ENCODE peak calls at places on chromosomes 12 and 14, in ten cellular contexts. N is kidney, P is HCT116, G is omental fat pad, B is GM06990, L is brain microvascular endothelial cell, D is CD14-positive monocyte, I is heart left ventricle, J is left ventricle myocardium inferior, E is uterus. H is an unnamed sample.

GRCh38 chr12:13375583-13376413 is 179.3 kb downstream of the EMP1 start:
- DNase-seq in D (no peak), I (no peak), P (no peak), B (no peak), J (no peak), N (no peak), G (no peak), E (no peak), L (no peak), H (no peak)

GRCh38 chr12:55687746-55688145 is 20.0 kb downstream of the ITGA7 start:
- DNase-seq in I (no peak), J (no peak), E (no peak), L (no peak), N (peak), D (no peak), P (no peak), B (no peak), G (no peak), H (no peak)

GRCh38 chr12:110244829-110245228 is 36.2 kb upstream of the ATP2A2 start:
- DNase-seq in E (no peak), N (no peak), B (no peak), G (no peak), J (peak), P (no peak), D (no peak), L (no peak), I (peak), H (no peak)

GRCh38 chr12:41514907-41515306 is 326.8 kb downstream of the PDZRN4 start:
- DNase-seq in G (no peak), I (no peak), B (no peak), L (no peak), J (no peak), P (peak), E (no peak), D (no peak), N (no peak), H (no peak)

GRCh38 chr14:31717294-31718085 is 156.3 kb downstream of the NUBPL start:
- DNase-seq in L (no peak), E (no peak), J (no peak), G (no peak), I (no peak), P (no peak), N (no peak), D (no peak), B (no peak), H (no peak)

GRCh38 chr12:131138638-131139362 is 185.1 kb downstream of the ADGRD1 start:
- DNase-seq in G (no peak), B (no peak), N (no peak), E (no peak), J (no peak), L (no peak), P (no peak), D (no peak), I (peak), H (no peak)

GRCh38 chr12:57069522-57069921 is 9.1 kb downstream of the NEMP1 start:
- DNase-seq in G (peak), E (peak), I (no peak), N (no peak), L (peak), P (peak), J (no peak), D (peak), B (no peak), H (peak)

GRCh38 chr14:34398024-34398423 is 64.0 kb downstream of the SPTSSA start:
- DNase-seq in N (no peak), I (no peak), D (no peak), P (no peak), J (no peak), G (no peak), E (no peak), L (no peak), B (no peak), H (no peak)

GRCh38 chr14:86243158-86243557 is 713.2 kb downstream of the FLRT2 start:
- DNase-seq in E (no peak), I (no peak), D (no peak), N (no peak), P (no peak), G (no peak), L (no peak), B (no peak), J (no peak), H (no peak)

GRCh38 chr12:57838594-57839302 is 7.8 kb downstream of the CTDSP2 start:
- DNase-seq in G (no peak), B (peak), N (no peak), L (no peak), P (no peak), E (no peak), I (no peak), J (no peak), D (no peak), H (no peak)

GRCh38 chr12:104999347-104999685 is 13.2 kb downstream of the NOPCHAP1 start:
- DNase-seq in P (no peak), I (no peak), E (no peak), G (no peak), J (no peak), B (no peak), N (no peak), D (no peak), L (no peak), H (no peak)

GRCh38 chr12:116267948-116268347 is 9.5 kb downstream of the MED13L start:
- DNase-seq in N (no peak), B (no peak), E (no peak), G (no peak), J (no peak), I (no peak), P (no peak), D (no peak), L (no peak), H (no peak)

GRCh38 chr14:101862177-101862576 is 100.7 kb downstream of the PPP2R5C start:
- DNase-seq in J (no peak), E (no peak), I (no peak), N (no peak), P (no peak), D (no peak), B (no peak), G (no peak), L (no peak), H (no peak)

GRCh38 chr14:56515739-56516138 is 63.9 kb upstream of the TMEM260 start:
- DNase-seq in D (no peak), N (no peak), B (no peak), L (no peak), J (no peak), E (no peak), I (no peak), G (no peak), P (no peak), H (no peak)

GRCh38 chr12:89334770-89335169 is 17.5 kb downstream of the DUSP6 start:
- DNase-seq in E (no peak), G (no peak), J (no peak), B (no peak), I (no peak), L (no peak), N (no peak), D (no peak), P (no peak), H (no peak)

GRCh38 chr12:110262442-110263388 is 18.3 kb upstream of the ATP2A2 start:
- DNase-seq in N (peak), I (no peak), G (no peak), D (no peak), P (no peak), J (no peak), L (no peak), B (no peak), E (no peak), H (no peak)

GRCh38 chr12:52519826-52520662 is at the start of gene KRT5:
- DNase-seq in P (no peak), E (no peak), N (peak), B (no peak), J (no peak), D (no peak), G (no peak), I (no peak), L (no peak), H (no peak)

GRCh38 chr12:108694812-108695278 is 36.5 kb downstream of the CORO1C start:
- DNase-seq in G (no peak), D (no peak), L (peak), N (no peak), E (no peak), I (no peak), B (peak), P (no peak), J (no peak), H (no peak)

GRCh38 chr12:113449299-113449698 is 22.4 kb downstream of the LHX5 start:
- DNase-seq in E (no peak), N (no peak), D (no peak), B (no peak), I (no peak), J (no peak), L (no peak), P (no peak), G (no peak), H (no peak)

GRCh38 chr14:56244138-56244789 is 126.1 kb downstream of the PELI2 start:
- DNase-seq in J (no peak), D (no peak), P (no peak), L (peak), E (no peak), N (no peak), G (no peak), B (no peak), I (no peak), H (peak)

GRCh38 chr14:100025111-100025510 is 40.1 kb upstream of the EVL start:
- DNase-seq in I (no peak), G (no peak), P (peak), L (no peak), N (no peak), D (no peak), J (no peak), E (no peak), B (peak), H (no peak)

GRCh38 chr12:14841761-14842160 is 1.6 kb downstream of the ART4 start:
- DNase-seq in L (peak), I (no peak), N (no peak), E (peak), B (no peak), G (no peak), P (no peak), D (no peak), J (peak), H (no peak)

GRCh38 chr12:9708853-9709252 is 24.0 kb downstream of the CLECL1 start:
- DNase-seq in N (no peak), B (no peak), I (no peak), D (no peak), L (no peak), E (no peak), J (no peak), P (no peak), G (no peak), H (no peak)

GRCh38 chr12:46717848-46718247 is 107.9 kb downstream of the SLC38A4 start:
- DNase-seq in I (no peak), P (no peak), L (no peak), D (no peak), E (no peak), G (no peak), N (no peak), J (no peak), B (no peak), H (no peak)

GRCh38 chr12:131137836-131138637 is 184.3 kb downstream of the ADGRD1 start:
- DNase-seq in D (no peak), I (no peak), L (no peak), E (peak), P (no peak), G (no peak), N (no peak), J (no peak), B (no peak), H (no peak)

GRCh38 chr14:95023886-95024285 is 133.4 kb downstream of the DICER1 start:
- DNase-seq in N (no peak), I (no peak), L (no peak), B (no peak), E (no peak), P (no peak), D (no peak), J (no peak), G (no peak), H (peak)

GRCh38 chr14:51436630-51437029 is 196.6 kb downstream of the TMX1 start:
- DNase-seq in G (no peak), J (no peak), N (no peak), L (no peak), D (no peak), E (no peak), I (no peak), B (no peak), P (no peak), H (no peak)
- TF ChIP-seq CTCF in G (no peak), J (no peak), N (no peak), L (no peak), D (no peak), E (no peak), I (no peak), B (no peak), P (no peak), H (no peak)

DNA sequence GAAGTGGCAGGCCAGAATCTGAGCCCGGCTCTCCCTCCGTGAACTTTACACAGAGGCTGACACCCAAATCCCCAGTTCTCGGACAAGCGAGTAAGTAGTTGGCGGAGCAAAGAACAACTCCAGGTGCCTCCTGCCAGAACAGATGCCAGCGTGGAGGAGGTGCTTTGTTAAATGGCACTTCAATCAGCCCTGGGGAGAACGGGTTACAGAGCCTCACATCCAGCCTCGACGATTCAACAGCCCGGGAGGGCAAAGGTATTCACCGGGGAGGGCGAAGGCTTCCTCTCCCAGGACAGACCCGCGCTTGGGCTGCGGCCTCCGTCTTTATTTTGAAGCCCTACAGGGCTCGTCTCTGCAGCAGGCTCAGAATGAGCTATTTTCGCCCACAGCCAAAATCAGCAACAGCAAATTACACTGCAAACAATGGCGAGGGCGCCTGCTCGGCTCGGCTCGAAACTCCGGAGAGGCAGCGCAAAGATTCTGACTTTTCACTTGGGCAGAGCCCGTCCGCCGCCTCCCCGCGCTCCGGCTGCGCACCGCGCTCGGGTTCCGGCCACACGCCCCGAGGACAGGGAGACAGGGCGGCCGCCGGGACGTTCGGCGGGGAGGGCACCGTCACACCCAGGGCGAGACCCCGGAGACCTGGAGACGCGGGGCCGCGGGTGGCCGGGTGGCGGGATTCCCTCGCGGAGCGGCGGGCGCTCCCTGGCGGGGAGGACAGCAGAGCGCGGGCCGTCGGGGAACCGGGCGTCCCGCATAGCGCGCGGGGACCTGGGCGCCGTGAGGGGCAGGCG is 811 bp downstream of the TMCC3 start:
- DNase-seq in D (peak), L (peak), B (peak), N (peak), I (peak), P (no peak), G (no peak), E (peak), J (peak), H (no peak)
- TF ChIP-seq CTCF in D (peak), L (peak), B (peak), N (peak), I (peak), P (peak), G (no peak), E (peak), J (peak), H (no peak)

GRCh38 chr12:6752181-6752930 is 585 bp downstream of the MLF2 start:
- DNase-seq in D (peak), B (no peak), G (no peak), E (peak), P (no peak), N (no peak), I (no peak), J (peak), L (peak), H (no peak)

GRCh38 chr12:6751767-6752166 is 1.2 kb downstream of the MLF2 start:
- DNase-seq in D (no peak), B (no peak), I (no peak), E (no peak), L (no peak), N (no peak), J (no peak), P (no peak), G (no peak), H (no peak)

GRCh38 chr12:6754406-6754805 is 1.5 kb upstream of the MLF2 start:
- DNase-seq in J (no peak), E (no peak), P (no peak), B (no peak), I (no peak), N (no peak), D (no peak), L (no peak), G (no peak), H (no peak)

GRCh38 chr12:6752931-6753771 is at the start of gene MLF2:
- DNase-seq in B (peak), N (peak), G (peak), J (peak), E (peak), L (peak), I (peak), P (peak), D (peak), H (peak)

DNA sequence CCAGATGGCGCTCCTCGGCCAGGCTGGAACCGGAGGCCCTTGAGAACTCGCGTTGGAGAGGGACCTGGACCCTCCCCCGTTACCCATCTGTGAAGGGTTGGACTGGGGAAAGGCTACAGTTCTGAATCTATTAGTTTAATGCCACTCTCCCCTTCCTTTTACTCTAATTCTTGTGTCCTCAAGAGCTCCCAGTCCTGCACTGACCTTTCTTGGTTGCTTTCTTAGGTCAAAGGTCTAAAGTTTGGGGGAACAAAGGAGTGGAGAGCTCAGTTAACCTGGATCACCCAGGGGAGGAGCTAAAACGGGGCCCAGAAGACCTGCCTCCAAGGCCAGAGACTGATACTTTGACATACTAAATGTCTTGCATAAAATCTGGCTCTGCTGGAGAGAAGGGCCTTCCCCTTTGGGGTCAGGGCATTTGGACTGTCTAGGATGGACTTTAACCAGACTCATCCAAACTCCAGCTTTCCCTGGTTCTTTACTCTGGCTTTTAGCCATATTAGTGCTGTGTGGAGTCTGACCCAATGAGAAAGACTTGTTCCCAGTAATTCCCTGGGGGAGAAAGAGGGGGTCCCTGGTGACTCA is 923 bp upstream of the MLF2 start:
- DNase-seq in E (no peak), D (no peak), I (no peak), J (no peak), G (no peak), P (no peak), N (peak), B (no peak), L (no peak), H (no peak)
- TF ChIP-seq CTCF in E (peak), D (peak), I (no peak), J (peak), G (peak), P (peak), N (peak), B (peak), L (no peak), H (no peak)

DNA sequence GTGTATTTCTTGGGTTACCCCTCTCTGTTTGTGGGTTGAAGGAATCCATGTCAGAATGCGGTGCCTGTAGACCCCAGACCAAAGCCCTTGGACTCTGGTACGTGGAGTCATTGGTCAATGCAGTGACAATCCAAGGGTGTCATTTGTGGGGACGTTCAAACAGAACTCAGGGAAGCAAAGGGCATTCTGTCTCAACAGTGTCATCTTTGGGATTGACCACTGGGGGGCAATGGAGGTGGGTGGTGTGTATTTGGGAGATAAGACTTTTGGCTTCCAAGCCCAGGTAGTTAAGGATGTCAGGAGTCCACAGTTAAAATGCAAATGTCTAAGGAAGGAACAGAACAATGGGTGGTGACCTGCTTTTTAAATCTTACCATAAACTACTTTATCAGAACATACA is 54.6 kb upstream of the CCDC175 start:
- DNase-seq in I (no peak), G (no peak), J (no peak), L (no peak), D (no peak), P (no peak), E (no peak), N (no peak), B (no peak), H (no peak)
- TF ChIP-seq CTCF in I (no peak), G (no peak), J (no peak), L (peak), D (peak), P (peak), E (no peak), N (no peak), B (peak), H (no peak)

DNA sequence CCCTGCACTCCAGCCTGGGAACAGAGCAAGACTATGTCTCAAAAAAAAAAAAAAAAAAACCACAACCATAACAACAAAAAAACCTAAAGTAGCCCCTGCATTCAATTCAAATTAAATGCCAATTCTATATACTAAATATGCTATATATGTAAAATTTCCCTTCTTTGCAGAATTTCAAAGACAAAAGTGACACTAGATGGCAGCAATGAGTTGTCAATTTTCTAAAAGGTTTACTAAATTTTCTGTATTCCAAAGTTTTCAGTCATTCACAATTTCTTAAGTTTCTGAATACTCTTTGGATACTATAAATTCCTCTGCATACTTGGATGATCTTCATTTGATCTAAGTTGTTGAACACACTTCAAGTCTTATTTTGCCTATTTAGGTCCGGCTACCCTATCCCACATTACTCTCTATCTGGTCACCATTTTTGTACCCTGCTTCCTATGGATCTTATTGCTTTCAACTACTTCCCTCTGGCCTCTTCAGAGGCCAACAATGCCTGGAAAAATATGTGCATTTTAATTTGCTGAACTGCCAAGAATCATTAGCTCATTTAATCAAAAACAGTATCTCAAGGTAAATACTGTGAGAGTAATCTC is 27.9 kb downstream of the HNRNPC start:
- DNase-seq in N (no peak), L (no peak), P (no peak), J (no peak), G (no peak), B (no peak), I (no peak), D (no peak), E (no peak), H (no peak)
- TF ChIP-seq CTCF in N (no peak), L (no peak), P (peak), J (peak), G (no peak), B (peak), I (peak), D (peak), E (no peak), H (peak)

DNA sequence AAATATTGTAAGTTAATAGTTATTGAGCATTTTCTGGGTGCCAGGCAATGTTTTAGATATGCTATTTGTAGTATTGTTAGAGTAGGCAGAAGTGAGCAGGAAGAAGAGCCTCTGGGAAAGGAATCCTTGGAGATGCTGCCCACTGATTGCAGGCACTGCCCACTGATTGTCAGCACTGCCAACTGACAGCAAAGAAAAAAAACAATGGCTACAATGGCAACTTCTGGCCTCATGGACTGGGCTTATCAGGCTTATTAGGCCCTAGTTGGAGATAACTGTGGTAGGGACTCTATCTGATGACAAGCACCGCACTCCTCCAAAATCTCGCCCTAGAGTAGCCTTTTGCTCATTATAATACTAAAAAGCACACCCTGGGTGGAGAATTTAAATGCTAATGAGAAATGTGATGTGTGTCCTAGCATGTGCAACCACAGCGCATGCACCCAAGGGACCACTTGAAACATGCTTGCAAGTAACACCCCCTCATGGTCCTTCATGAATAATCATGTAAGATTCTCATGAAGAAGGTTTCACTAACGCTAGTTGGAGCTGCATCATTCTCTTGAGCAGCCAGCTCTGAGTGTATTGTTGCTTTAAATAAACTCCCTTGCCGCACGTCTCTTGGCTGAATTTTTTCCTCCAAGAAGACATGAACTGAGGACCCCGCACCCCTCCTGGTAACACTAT is 103.5 kb upstream of the PPP4R3A start:
- DNase-seq in D (no peak), B (no peak), E (no peak), P (no peak), I (no peak), L (no peak), N (no peak), J (no peak), G (no peak), H (no peak)
- TF ChIP-seq CTCF in D (no peak), B (no peak), E (no peak), P (no peak), I (no peak), L (no peak), N (no peak), J (no peak), G (no peak), H (no peak)

H was measured in AG09319.